ENCODE peak calls at places on chromosome 6, in nine cellular contexts. One of them, this sample, is unnamed.

GRCh38 chr6:41457303-41457670 is 88.9 kb upstream of the FOXP4 start:
- DNase-seq in cardiac fibroblast: no peak
- DNase-seq in activated T-helper 9 cell treated with anti-CD3 and anti-CD28 coated beads, Interleukin-2, amount 50 U/mL, for 16 hours: no peak
- DNase-seq in D341Med: no peak
- DNase-seq in suprapubic skin: no peak
- DNase-seq in brain microvascular endothelial cell: no peak
- DNase-seq in HEK293T: no peak
- DNase-seq in NCI-H1105: no peak
- DNase-seq in fibroblast of mammary gland: no peak
- DNase-seq in this sample: no peak

GRCh38 chr6:133396225-133396624 is 155.1 kb downstream of the EYA4 start:
- DNase-seq in brain microvascular endothelial cell: peak
- DNase-seq in HEK293T: no peak
- DNase-seq in D341Med: no peak
- DNase-seq in NCI-H1105: peak
- DNase-seq in suprapubic skin: no peak
- DNase-seq in fibroblast of mammary gland: peak
- DNase-seq in activated T-helper 9 cell treated with anti-CD3 and anti-CD28 coated beads, Interleukin-2, amount 50 U/mL, for 16 hours: no peak
- DNase-seq in cardiac fibroblast: peak
- DNase-seq in this sample: peak

GRCh38 chr6:2021713-2022125 is 223.7 kb downstream of the GMDS start:
- DNase-seq in brain microvascular endothelial cell: no peak
- DNase-seq in activated T-helper 9 cell treated with anti-CD3 and anti-CD28 coated beads, Interleukin-2, amount 50 U/mL, for 16 hours: no peak
- DNase-seq in cardiac fibroblast: peak
- DNase-seq in fibroblast of mammary gland: peak
- DNase-seq in NCI-H1105: peak
- DNase-seq in HEK293T: no peak
- DNase-seq in suprapubic skin: peak
- DNase-seq in D341Med: peak
- DNase-seq in this sample: peak

GRCh38 chr6:88662163-88662580 is 301.2 kb downstream of the RNGTT start:
- DNase-seq in NCI-H1105: peak
- DNase-seq in brain microvascular endothelial cell: no peak
- DNase-seq in cardiac fibroblast: no peak
- DNase-seq in HEK293T: no peak
- DNase-seq in activated T-helper 9 cell treated with anti-CD3 and anti-CD28 coated beads, Interleukin-2, amount 50 U/mL, for 16 hours: no peak
- DNase-seq in suprapubic skin: no peak
- DNase-seq in fibroblast of mammary gland: no peak
- DNase-seq in D341Med: no peak
- DNase-seq in this sample: no peak

GRCh38 chr6:38234141-38234540 is 405.6 kb downstream of the BTBD9 start:
- DNase-seq in D341Med: no peak
- DNase-seq in HEK293T: no peak
- DNase-seq in NCI-H1105: no peak
- DNase-seq in cardiac fibroblast: no peak
- DNase-seq in activated T-helper 9 cell treated with anti-CD3 and anti-CD28 coated beads, Interleukin-2, amount 50 U/mL, for 16 hours: no peak
- DNase-seq in suprapubic skin: no peak
- DNase-seq in brain microvascular endothelial cell: no peak
- DNase-seq in fibroblast of mammary gland: no peak
- DNase-seq in this sample: no peak

GRCh38 chr6:109296305-109296915 is 85.9 kb downstream of the CD164 start:
- DNase-seq in fibroblast of mammary gland: no peak
- DNase-seq in NCI-H1105: peak
- DNase-seq in HEK293T: no peak
- DNase-seq in cardiac fibroblast: no peak
- DNase-seq in activated T-helper 9 cell treated with anti-CD3 and anti-CD28 coated beads, Interleukin-2, amount 50 U/mL, for 16 hours: no peak
- DNase-seq in D341Med: no peak
- DNase-seq in brain microvascular endothelial cell: no peak
- DNase-seq in suprapubic skin: no peak
- DNase-seq in this sample: no peak

GRCh38 chr6:159095561-159096095 is 50.8 kb upstream of the TAGAP start:
- DNase-seq in NCI-H1105: no peak
- DNase-seq in HEK293T: no peak
- DNase-seq in suprapubic skin: no peak
- DNase-seq in cardiac fibroblast: no peak
- DNase-seq in activated T-helper 9 cell treated with anti-CD3 and anti-CD28 coated beads, Interleukin-2, amount 50 U/mL, for 16 hours: no peak
- DNase-seq in fibroblast of mammary gland: no peak
- DNase-seq in brain microvascular endothelial cell: no peak
- DNase-seq in D341Med: no peak
- DNase-seq in this sample: no peak

GRCh38 chr6:36815962-36816735 is 23.1 kb downstream of the CPNE5 start:
- DNase-seq in cardiac fibroblast: no peak
- DNase-seq in brain microvascular endothelial cell: no peak
- DNase-seq in HEK293T: no peak
- DNase-seq in D341Med: no peak
- DNase-seq in suprapubic skin: no peak
- DNase-seq in activated T-helper 9 cell treated with anti-CD3 and anti-CD28 coated beads, Interleukin-2, amount 50 U/mL, for 16 hours: no peak
- DNase-seq in NCI-H1105: no peak
- DNase-seq in fibroblast of mammary gland: peak
- DNase-seq in this sample: no peak

GRCh38 chr6:162123797-162124196 is 603.8 kb downstream of the PRKN start:
- DNase-seq in cardiac fibroblast: peak
- DNase-seq in HEK293T: peak
- DNase-seq in fibroblast of mammary gland: peak
- DNase-seq in brain microvascular endothelial cell: no peak
- DNase-seq in D341Med: peak
- DNase-seq in activated T-helper 9 cell treated with anti-CD3 and anti-CD28 coated beads, Interleukin-2, amount 50 U/mL, for 16 hours: no peak
- DNase-seq in suprapubic skin: no peak
- DNase-seq in NCI-H1105: peak
- DNase-seq in this sample: peak

GRCh38 chr6:63533026-63533425 is 39.3 kb upstream of the LOC128125822 start:
- DNase-seq in activated T-helper 9 cell treated with anti-CD3 and anti-CD28 coated beads, Interleukin-2, amount 50 U/mL, for 16 hours: no peak
- DNase-seq in fibroblast of mammary gland: no peak
- DNase-seq in brain microvascular endothelial cell: no peak
- DNase-seq in cardiac fibroblast: no peak
- DNase-seq in D341Med: no peak
- DNase-seq in NCI-H1105: no peak
- DNase-seq in suprapubic skin: no peak
- DNase-seq in HEK293T: no peak
- DNase-seq in this sample: no peak

GRCh38 chr6:5315883-5316282 is 54.6 kb downstream of the FARS2 start:
- DNase-seq in fibroblast of mammary gland: peak
- DNase-seq in D341Med: no peak
- DNase-seq in brain microvascular endothelial cell: peak
- DNase-seq in suprapubic skin: no peak
- DNase-seq in HEK293T: no peak
- DNase-seq in cardiac fibroblast: no peak
- DNase-seq in activated T-helper 9 cell treated with anti-CD3 and anti-CD28 coated beads, Interleukin-2, amount 50 U/mL, for 16 hours: no peak
- DNase-seq in NCI-H1105: no peak
- DNase-seq in this sample: peak

GRCh38 chr6:45697605-45698004 is 318.1 kb downstream of the CLIC5 start:
- DNase-seq in NCI-H1105: no peak
- DNase-seq in cardiac fibroblast: peak
- DNase-seq in fibroblast of mammary gland: peak
- DNase-seq in D341Med: no peak
- DNase-seq in suprapubic skin: no peak
- DNase-seq in brain microvascular endothelial cell: peak
- DNase-seq in HEK293T: no peak
- DNase-seq in activated T-helper 9 cell treated with anti-CD3 and anti-CD28 coated beads, Interleukin-2, amount 50 U/mL, for 16 hours: no peak
- DNase-seq in this sample: peak

GRCh38 chr6:148559848-148560433 is 186.9 kb upstream of the UST start:
- DNase-seq in HEK293T: peak
- DNase-seq in fibroblast of mammary gland: peak
- DNase-seq in cardiac fibroblast: peak
- DNase-seq in NCI-H1105: peak
- DNase-seq in activated T-helper 9 cell treated with anti-CD3 and anti-CD28 coated beads, Interleukin-2, amount 50 U/mL, for 16 hours: peak
- DNase-seq in brain microvascular endothelial cell: peak
- DNase-seq in D341Med: peak
- DNase-seq in suprapubic skin: peak
- DNase-seq in this sample: peak

GRCh38 chr6:100353276-100354015 is 111.3 kb downstream of the SIM1 start:
- DNase-seq in NCI-H1105: no peak
- DNase-seq in brain microvascular endothelial cell: peak
- DNase-seq in D341Med: peak
- DNase-seq in suprapubic skin: no peak
- DNase-seq in HEK293T: no peak
- DNase-seq in cardiac fibroblast: peak
- DNase-seq in fibroblast of mammary gland: peak
- DNase-seq in activated T-helper 9 cell treated with anti-CD3 and anti-CD28 coated beads, Interleukin-2, amount 50 U/mL, for 16 hours: no peak
- DNase-seq in this sample: peak

GRCh38 chr6:161188547-161189465 is 85.1 kb downstream of the AGPAT4 start:
- DNase-seq in suprapubic skin: no peak
- DNase-seq in HEK293T: no peak
- DNase-seq in cardiac fibroblast: no peak
- DNase-seq in D341Med: no peak
- DNase-seq in NCI-H1105: no peak
- DNase-seq in activated T-helper 9 cell treated with anti-CD3 and anti-CD28 coated beads, Interleukin-2, amount 50 U/mL, for 16 hours: no peak
- DNase-seq in fibroblast of mammary gland: no peak
- DNase-seq in brain microvascular endothelial cell: no peak
- DNase-seq in this sample: no peak

GRCh38 chr6:41318648-41319565 is 16.5 kb upstream of the NCR2 start:
- DNase-seq in suprapubic skin: no peak
- DNase-seq in D341Med: peak
- DNase-seq in HEK293T: peak
- DNase-seq in brain microvascular endothelial cell: peak
- DNase-seq in cardiac fibroblast: peak
- DNase-seq in activated T-helper 9 cell treated with anti-CD3 and anti-CD28 coated beads, Interleukin-2, amount 50 U/mL, for 16 hours: peak
- DNase-seq in fibroblast of mammary gland: peak
- DNase-seq in NCI-H1105: peak
- DNase-seq in this sample: peak

GRCh38 chr6:28978137-28978491 is 27.0 kb downstream of the ZNF311 start:
- DNase-seq in cardiac fibroblast: no peak
- DNase-seq in D341Med: no peak
- DNase-seq in fibroblast of mammary gland: no peak
- DNase-seq in suprapubic skin: no peak
- DNase-seq in brain microvascular endothelial cell: no peak
- DNase-seq in HEK293T: no peak
- DNase-seq in activated T-helper 9 cell treated with anti-CD3 and anti-CD28 coated beads, Interleukin-2, amount 50 U/mL, for 16 hours: no peak
- DNase-seq in NCI-H1105: no peak
- DNase-seq in this sample: no peak

GRCh38 chr6:42104807-42105713 is 37.4 kb downstream of the C6orf132 start:
- DNase-seq in suprapubic skin: no peak
- DNase-seq in NCI-H1105: no peak
- DNase-seq in cardiac fibroblast: no peak
- DNase-seq in D341Med: no peak
- DNase-seq in activated T-helper 9 cell treated with anti-CD3 and anti-CD28 coated beads, Interleukin-2, amount 50 U/mL, for 16 hours: no peak
- DNase-seq in HEK293T: no peak
- DNase-seq in brain microvascular endothelial cell: no peak
- DNase-seq in fibroblast of mammary gland: no peak
- DNase-seq in this sample: no peak

GRCh38 chr6:145199961-145200360 is 535.4 kb downstream of the EPM2A start:
- DNase-seq in suprapubic skin: no peak
- DNase-seq in D341Med: no peak
- DNase-seq in NCI-H1105: peak
- DNase-seq in fibroblast of mammary gland: peak
- DNase-seq in HEK293T: no peak
- DNase-seq in cardiac fibroblast: no peak
- DNase-seq in activated T-helper 9 cell treated with anti-CD3 and anti-CD28 coated beads, Interleukin-2, amount 50 U/mL, for 16 hours: no peak
- DNase-seq in brain microvascular endothelial cell: peak
- DNase-seq in this sample: peak